ENCODE peak calls at places on chromosomes 12 and 14, in six cellular contexts. H is A549, I is heart left ventricle, U is sigmoid colon, B is adrenal gland, K is H1. N is an unnamed sample.

GRCh38 chr14:81402123-81402495 is 2.0 kb upstream of the STON2 start:
- DNase-seq in H (no peak), I (no peak), U (no peak), B (no peak), K (no peak), N (no peak)

GRCh38 chr12:120742207-120742536 is 16.5 kb downstream of the ACADS start:
- DNase-seq in H (no peak), I (no peak), U (no peak), B (peak), K (no peak), N (no peak)

GRCh38 chr14:64721391-64721791 is 17.2 kb downstream of the PLEKHG3 start:
- DNase-seq in H (no peak), I (peak), U (peak), B (no peak), K (no peak), N (no peak)

GRCh38 chr14:31228533-31228932 is 20.9 kb upstream of the HECTD1 start:
- DNase-seq in H (no peak), I (no peak), U (no peak), B (no peak), K (no peak), N (no peak)

GRCh38 chr12:124722871-124723270 is 140.8 kb downstream of the SCARB1 start:
- DNase-seq in H (no peak), I (no peak), U (no peak), B (no peak), K (no peak), N (no peak)

GRCh38 chr12:29320295-29321090 is 60.5 kb downstream of the ERGIC2 start:
- DNase-seq in H (no peak), I (no peak), U (no peak), B (no peak), K (no peak), N (no peak)

GRCh38 chr14:85076111-85076510 is 453.8 kb upstream of the FLRT2 start:
- DNase-seq in H (no peak), I (no peak), U (no peak), B (no peak), K (no peak), N (no peak)

GRCh38 chr12:96828169-96828789 is 78.8 kb upstream of the NEDD1 start:
- DNase-seq in H (no peak), I (no peak), U (no peak), B (no peak), K (no peak), N (no peak)

GRCh38 chr12:110860833-110861291 is 14.1 kb downstream of the CCDC63 start:
- DNase-seq in H (no peak), I (no peak), U (no peak), B (peak), K (no peak), N (no peak)

GRCh38 chr12:127381043-127381668 is 885.8 kb upstream of the TMEM132C start:
- DNase-seq in H (peak), I (peak), U (no peak), B (peak), K (peak), N (no peak)

GRCh38 chr14:91580886-91581615 is 70.9 kb upstream of the PPP4R3A start:
- DNase-seq in H (no peak), I (no peak), U (no peak), B (no peak), K (no peak), N (no peak)

GRCh38 chr14:22836301-22837058 is at the start of gene MMP14:
- DNase-seq in H (no peak), I (peak), U (peak), B (peak), K (peak), N (no peak)

GRCh38 chr14:20116748-20117147 is 6.2 kb downstream of the OR4K17 start:
- DNase-seq in H (no peak), I (no peak), U (no peak), B (no peak), K (no peak), N (no peak)

GRCh38 chr14:56206576-56206975 is 88.4 kb downstream of the PELI2 start:
- DNase-seq in H (no peak), I (no peak), U (no peak), B (no peak), K (no peak), N (no peak)

GRCh38 chr12:18264581-18265075 is 3.3 kb downstream of the PIK3C2G start:
- DNase-seq in H (no peak), I (no peak), U (no peak), B (no peak), K (no peak), N (no peak)

GRCh38 chr12:21527451-21528180 is 1.5 kb downstream of the SPX start:
- DNase-seq in H (peak), I (peak), U (peak), B (peak), K (peak), N (no peak)

GRCh38 chr12:107983871-107984480 is 145.1 kb upstream of the WSCD2 start:
- DNase-seq in H (no peak), I (no peak), U (no peak), B (no peak), K (no peak), N (no peak)

GRCh38 chr12:72189266-72189665 is 82.9 kb upstream of the TRHDE start:
- DNase-seq in H (no peak), I (no peak), U (no peak), B (no peak), K (no peak), N (no peak)

GRCh38 chr14:64561631-64562030 is 11.9 kb downstream of the PPP1R36 start:
- DNase-seq in H (no peak), I (no peak), U (no peak), B (no peak), K (no peak), N (no peak)

GRCh38 chr12:105481906-105482305 is 151.4 kb downstream of the C12orf75 start:
- DNase-seq in H (no peak), I (no peak), U (no peak), B (no peak), K (no peak), N (no peak)

GRCh38 chr14:64942531-64943111 is at the start of gene GPX2:
- DNase-seq in H (peak), I (no peak), U (no peak), B (no peak), K (no peak), N (no peak)

GRCh38 chr12:117830471-117830870 is 138.3 kb downstream of the KSR2 start:
- DNase-seq in H (no peak), I (no peak), U (peak), B (no peak), K (no peak), N (no peak)

GRCh38 chr12:131818821-131819585 is 9.2 kb upstream of the MMP17 start:
- DNase-seq in H (no peak), I (no peak), U (no peak), B (no peak), K (no peak), N (no peak)

GRCh38 chr14:68822132-68822651 is 29.3 kb upstream of the ZFP36L1 start:
- DNase-seq in H (no peak), I (no peak), U (no peak), B (no peak), K (no peak), N (no peak)
- TF ChIP-seq POLR2A in H (no peak), I (no peak), U (no peak), B (no peak), K (no peak), N (no peak)

DNA sequence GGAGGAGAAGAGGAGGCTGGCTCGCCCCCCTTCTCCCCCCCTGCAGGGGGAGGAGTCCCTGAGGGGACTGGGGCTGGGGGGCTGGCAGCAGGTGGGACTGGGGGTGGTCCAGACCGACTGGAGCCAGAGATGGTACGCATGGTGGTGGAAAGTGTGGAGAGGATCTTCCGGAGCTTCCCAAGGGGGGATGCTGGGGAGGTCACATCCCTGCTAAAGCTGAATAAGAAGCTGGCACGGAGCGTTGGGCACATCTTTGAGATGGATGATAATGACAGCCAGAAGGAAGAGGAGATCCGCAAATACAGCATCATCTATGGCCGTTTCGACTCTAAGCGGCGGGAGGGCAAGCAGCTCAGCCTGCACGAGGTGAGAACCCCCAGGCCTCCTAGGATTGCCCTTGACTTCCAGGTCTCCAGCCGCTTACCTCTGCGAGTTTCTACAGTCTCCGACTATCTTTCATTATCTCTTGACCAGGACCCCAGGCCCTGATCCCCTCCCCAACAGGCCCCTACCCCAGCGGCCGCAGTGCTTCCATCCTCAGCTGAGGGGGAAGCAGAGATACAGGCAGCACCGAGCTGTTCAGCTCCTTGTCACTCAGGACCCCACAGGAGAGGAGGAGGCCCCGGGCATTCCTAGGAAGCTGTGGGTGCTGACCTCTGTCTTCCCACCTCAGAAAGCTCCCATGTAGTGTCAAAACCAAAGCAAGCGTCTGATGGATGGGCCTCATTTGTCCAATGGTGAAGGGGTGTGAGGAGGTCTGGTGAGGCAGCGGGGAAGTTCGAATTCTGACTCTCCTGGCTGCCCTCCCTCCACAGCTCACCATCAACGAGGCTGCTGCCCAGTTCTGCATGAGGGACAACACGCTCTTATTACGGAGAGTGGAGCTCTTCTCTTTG is 3.0 kb downstream of the NAB2 start:
- DNase-seq in H (no peak), I (no peak), U (peak), B (no peak), K (no peak), N (no peak)
- H3K4me3 ChIP-seq in H (no peak), I (no peak), U (peak), B (no peak), K (no peak), N (peak)

DNA sequence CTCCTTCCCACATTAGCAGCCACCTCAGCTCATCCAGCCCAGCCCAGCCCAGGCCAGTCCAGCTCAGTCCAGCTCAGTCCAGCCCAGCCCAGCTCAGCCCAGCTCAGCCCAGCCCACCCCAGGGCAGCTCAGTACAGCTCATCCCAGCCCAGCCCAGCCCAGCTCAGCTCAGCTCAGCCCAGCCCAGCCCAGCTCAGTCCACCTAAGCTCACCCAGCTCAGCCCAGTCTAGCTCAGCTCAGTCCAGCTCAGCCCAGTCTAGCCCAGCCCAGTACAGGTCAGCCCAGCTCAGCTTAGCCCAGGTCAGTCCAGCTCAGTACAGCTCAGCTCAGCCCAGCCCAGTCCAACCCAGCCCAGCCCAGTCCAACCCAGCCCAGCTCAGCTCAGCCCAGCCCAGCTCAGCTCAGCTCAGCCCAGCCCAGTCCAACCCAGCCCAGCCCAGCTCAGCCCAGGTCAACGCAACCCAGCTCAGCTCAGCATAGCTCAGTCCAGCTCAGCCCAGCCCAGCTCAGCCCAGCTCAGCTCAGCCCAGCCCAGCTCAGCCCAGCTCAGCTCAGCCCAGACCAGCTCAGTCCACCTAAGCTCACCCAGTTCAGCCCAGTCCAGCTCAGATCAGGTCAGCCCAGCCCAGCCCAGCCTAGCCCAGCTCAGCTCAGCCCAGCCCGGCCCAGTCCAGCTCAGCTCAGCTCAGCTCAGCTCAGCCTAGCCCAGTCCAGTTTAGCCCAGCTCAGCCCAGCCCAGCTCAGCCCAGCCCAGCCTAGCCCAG is 63.0 kb downstream of the TMEM121 start:
- DNase-seq in H (no peak), I (no peak), U (no peak), B (no peak), K (no peak), N (no peak)
- TF ChIP-seq CTCF in H (no peak), I (no peak), U (no peak), B (no peak), K (no peak), N (no peak)

GRCh38 chr14:39265741-39266588 is 32.2 kb downstream of the MIA2 start:
- DNase-seq in H (no peak), I (no peak), U (no peak), B (peak), K (no peak), N (no peak)

GRCh38 chr14:39266589-39266870 is 32.8 kb downstream of the MIA2 start:
- DNase-seq in H (no peak), I (peak), U (peak), B (no peak), K (peak), N (peak)

GRCh38 chr14:39267592-39268112 is 33.9 kb downstream of the MIA2 start:
- DNase-seq in H (no peak), I (no peak), U (no peak), B (no peak), K (no peak), N (no peak)

GRCh38 chr14:39268393-39268792 is 34.7 kb downstream of the MIA2 start:
- DNase-seq in H (no peak), I (no peak), U (no peak), B (no peak), K (no peak), N (no peak)

DNA sequence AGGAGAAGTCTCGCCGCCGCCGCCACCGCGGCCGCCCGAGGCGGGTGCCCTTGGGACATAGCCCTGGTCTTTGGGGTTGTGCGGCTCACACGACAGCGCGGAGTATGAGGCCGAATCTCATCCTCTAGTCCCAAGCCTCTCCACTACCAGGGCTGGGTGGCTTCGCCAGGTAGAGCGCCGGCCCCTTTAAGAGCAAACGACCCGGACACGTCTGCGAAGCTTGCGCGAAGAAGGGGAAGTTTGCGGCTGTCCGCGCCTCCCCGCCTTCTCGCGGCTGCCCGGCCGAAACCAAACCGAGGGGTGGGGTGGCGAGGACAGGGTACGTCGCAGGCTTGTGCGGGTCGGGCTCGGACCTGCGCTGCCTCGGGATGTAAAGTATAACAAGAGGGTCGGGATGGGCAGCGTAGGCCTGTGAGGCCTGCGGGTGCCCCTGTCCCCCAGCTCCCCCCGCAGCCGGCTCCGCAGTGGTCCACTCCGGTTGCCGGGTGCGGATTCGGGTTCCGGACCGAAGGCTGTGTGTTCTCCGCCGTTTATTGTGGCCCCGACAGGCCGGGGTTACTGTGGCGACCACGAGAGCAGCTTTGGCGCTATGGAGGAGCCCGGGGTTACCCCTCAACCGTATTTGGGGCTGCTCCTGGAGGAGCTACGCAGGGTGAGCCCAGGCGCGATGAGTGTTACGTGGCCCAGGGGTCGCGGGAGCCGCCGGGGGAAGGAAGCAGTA is 33.3 kb downstream of the MIA2 start:
- DNase-seq in H (peak), I (peak), U (peak), B (peak), K (peak), N (peak)
- TF ChIP-seq POLR2A in H (peak), I (no peak), U (no peak), B (peak), K (no peak), N (peak)

GRCh38 chr12:119593578-119594398 is at the start of gene TMEM233:
- DNase-seq in H (no peak), I (peak), U (no peak), B (no peak), K (peak), N (no peak)

GRCh38 chr12:119592232-119592631 is 1.3 kb upstream of the TMEM233 start:
- DNase-seq in H (no peak), I (no peak), U (no peak), B (no peak), K (no peak), N (no peak)

GRCh38 chr12:119594399-119594730 is 791 bp downstream of the TMEM233 start:
- DNase-seq in H (no peak), I (no peak), U (no peak), B (no peak), K (peak), N (no peak)

GRCh38 chr12:119598159-119598558 is 4.6 kb downstream of the TMEM233 start:
- DNase-seq in H (no peak), I (no peak), U (no peak), B (no peak), K (no peak), N (no peak)

DNA sequence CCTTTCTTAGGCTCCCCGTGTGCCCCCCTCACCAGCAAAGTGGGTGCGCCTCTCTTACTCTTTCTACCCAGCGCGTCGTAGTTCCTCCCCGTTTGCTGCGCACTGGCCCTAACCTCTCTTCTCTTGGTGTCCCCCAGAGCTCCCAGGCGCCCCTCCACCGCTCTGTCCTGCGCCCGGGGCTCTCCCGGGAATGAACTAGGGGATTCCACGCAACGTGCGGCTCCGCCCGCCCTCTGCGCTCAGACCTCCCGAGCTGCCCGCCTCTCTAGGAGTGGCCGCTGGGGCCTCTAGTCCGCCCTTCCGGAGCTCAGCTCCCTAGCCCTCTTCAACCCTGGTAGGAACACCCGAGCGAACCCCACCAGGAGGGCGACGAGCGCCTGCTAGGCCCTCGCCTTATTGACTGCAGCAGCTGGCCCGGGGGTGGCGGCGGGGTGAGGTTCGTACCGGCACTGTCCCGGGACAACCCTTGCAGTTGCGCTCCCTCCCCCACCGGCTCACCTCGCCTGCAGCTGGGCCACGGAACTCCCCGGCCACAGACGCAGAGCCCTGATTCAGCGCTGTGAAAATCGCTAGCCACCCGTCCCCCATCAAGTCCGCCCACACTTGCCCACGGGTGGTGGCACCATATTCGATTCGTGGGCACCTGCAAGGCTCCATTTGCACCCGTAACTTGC is 1.3 kb downstream of the TMEM233 start:
- DNase-seq in H (no peak), I (peak), U (no peak), B (no peak), K (peak), N (no peak)
- H3K4me3 ChIP-seq in H (peak), I (peak), U (peak), B (no peak), K (peak), N (peak)

GRCh38 chr12:6949063-6949594 is 2.0 kb upstream of the PTPN6 start:
- DNase-seq in H (no peak), I (peak), U (no peak), B (peak), K (no peak), N (no peak)
- TF ChIP-seq CTCF in H (no peak), I (no peak), U (no peak), B (peak), K (peak), N (no peak)